ENCODE peak calls at places on chromosomes 4 and X, in nine cellular contexts. One of them, this sample, is unnamed.

GRCh38 chrX:35890699-35891098 is 28.8 kb upstream of the CFAP47 start:
- DNase-seq in activated gamma-delta T cell treated with anti-CD3 and anti-CD28 coated beads, Interleukin-2, amount 50 U/mL, for 16 hours: no peak
- DNase-seq in mesothelial cell of epicardium: no peak
- DNase-seq in RWPE1: peak; percentile 2
- DNase-seq in sigmoid colon: no peak
- DNase-seq in G401: peak; percentile 1
- DNase-seq in left kidney: peak; percentile 83
- DNase-seq in fibroblast of gingiva: no peak
- DNase-seq in stromal cell of bone marrow: peak; percentile 0
- DNase-seq in this sample: no peak

GRCh38 chr4:157075811-157076577 is at the start of gene GLRB:
- DNase-seq in fibroblast of gingiva: peak; percentile 46
- DNase-seq in mesothelial cell of epicardium: peak; percentile 32
- DNase-seq in stromal cell of bone marrow: no peak
- DNase-seq in left kidney: peak; percentile 78
- DNase-seq in sigmoid colon: peak; percentile 65
- DNase-seq in G401: peak; percentile 55
- DNase-seq in activated gamma-delta T cell treated with anti-CD3 and anti-CD28 coated beads, Interleukin-2, amount 50 U/mL, for 16 hours: no peak
- DNase-seq in RWPE1: peak; percentile 19
- DNase-seq in this sample: peak; percentile 27

GRCh38 chr4:185112104-185112503 is 31.0 kb upstream of the SLC25A4 start:
- DNase-seq in activated gamma-delta T cell treated with anti-CD3 and anti-CD28 coated beads, Interleukin-2, amount 50 U/mL, for 16 hours: no peak
- DNase-seq in G401: no peak
- DNase-seq in stromal cell of bone marrow: peak; percentile 92
- DNase-seq in mesothelial cell of epicardium: no peak
- DNase-seq in fibroblast of gingiva: peak; percentile 88
- DNase-seq in RWPE1: peak; percentile 94
- DNase-seq in left kidney: peak; percentile 46
- DNase-seq in sigmoid colon: no peak
- DNase-seq in this sample: no peak

GRCh38 chr4:156949373-156949814 is 22.2 kb downstream of the PDGFC start:
- DNase-seq in activated gamma-delta T cell treated with anti-CD3 and anti-CD28 coated beads, Interleukin-2, amount 50 U/mL, for 16 hours: no peak
- DNase-seq in left kidney: peak; percentile 68
- DNase-seq in fibroblast of gingiva: peak; percentile 50
- DNase-seq in G401: no peak
- DNase-seq in RWPE1: peak; percentile 62
- DNase-seq in stromal cell of bone marrow: no peak
- DNase-seq in mesothelial cell of epicardium: no peak
- DNase-seq in sigmoid colon: no peak
- DNase-seq in this sample: no peak

GRCh38 chrX:68867458-68868166 is 38.8 kb downstream of the EFNB1 start:
- DNase-seq in RWPE1: no peak
- DNase-seq in G401: no peak
- DNase-seq in mesothelial cell of epicardium: no peak
- DNase-seq in fibroblast of gingiva: no peak
- DNase-seq in stromal cell of bone marrow: no peak
- DNase-seq in activated gamma-delta T cell treated with anti-CD3 and anti-CD28 coated beads, Interleukin-2, amount 50 U/mL, for 16 hours: no peak
- DNase-seq in left kidney: peak; percentile 84
- DNase-seq in sigmoid colon: no peak
- DNase-seq in this sample: no peak

GRCh38 chr4:167614866-167615265 is 380.6 kb upstream of the SPOCK3 start:
- DNase-seq in left kidney: no peak
- DNase-seq in fibroblast of gingiva: no peak
- DNase-seq in RWPE1: no peak
- DNase-seq in sigmoid colon: no peak
- DNase-seq in mesothelial cell of epicardium: no peak
- DNase-seq in activated gamma-delta T cell treated with anti-CD3 and anti-CD28 coated beads, Interleukin-2, amount 50 U/mL, for 16 hours: no peak
- DNase-seq in G401: no peak
- DNase-seq in stromal cell of bone marrow: no peak
- DNase-seq in this sample: no peak

GRCh38 chrX:109774706-109775105 is 41.6 kb upstream of the ACSL4 start:
- DNase-seq in RWPE1: peak; percentile 69
- DNase-seq in stromal cell of bone marrow: peak; percentile 80
- DNase-seq in left kidney: no peak
- DNase-seq in G401: no peak
- DNase-seq in sigmoid colon: no peak
- DNase-seq in fibroblast of gingiva: peak; percentile 70
- DNase-seq in mesothelial cell of epicardium: no peak
- DNase-seq in activated gamma-delta T cell treated with anti-CD3 and anti-CD28 coated beads, Interleukin-2, amount 50 U/mL, for 16 hours: no peak
- DNase-seq in this sample: no peak

GRCh38 chrX:71917621-71918341 is 7.1 kb downstream of the NHSL2 start:
- DNase-seq in G401: no peak
- DNase-seq in stromal cell of bone marrow: no peak
- DNase-seq in fibroblast of gingiva: no peak
- DNase-seq in left kidney: peak; percentile 87
- DNase-seq in sigmoid colon: no peak
- DNase-seq in RWPE1: no peak
- DNase-seq in mesothelial cell of epicardium: no peak
- DNase-seq in activated gamma-delta T cell treated with anti-CD3 and anti-CD28 coated beads, Interleukin-2, amount 50 U/mL, for 16 hours: no peak
- DNase-seq in this sample: no peak

GRCh38 chr4:22969314-22969896 is 276.7 kb downstream of the GBA3 start:
- DNase-seq in fibroblast of gingiva: no peak
- DNase-seq in stromal cell of bone marrow: peak; percentile 47
- DNase-seq in activated gamma-delta T cell treated with anti-CD3 and anti-CD28 coated beads, Interleukin-2, amount 50 U/mL, for 16 hours: no peak
- DNase-seq in sigmoid colon: no peak
- DNase-seq in mesothelial cell of epicardium: no peak
- DNase-seq in left kidney: no peak
- DNase-seq in G401: no peak
- DNase-seq in RWPE1: peak; percentile 38
- DNase-seq in this sample: no peak

GRCh38 chrX:85993539-85994197 is 53.7 kb downstream of the CHM start:
- DNase-seq in mesothelial cell of epicardium: no peak
- DNase-seq in sigmoid colon: no peak
- DNase-seq in G401: no peak
- DNase-seq in activated gamma-delta T cell treated with anti-CD3 and anti-CD28 coated beads, Interleukin-2, amount 50 U/mL, for 16 hours: no peak
- DNase-seq in left kidney: no peak
- DNase-seq in fibroblast of gingiva: no peak
- DNase-seq in RWPE1: no peak
- DNase-seq in stromal cell of bone marrow: no peak
- DNase-seq in this sample: no peak

GRCh38 chrX:134679226-134679625 is 21.0 kb upstream of the PLAC1 start:
- DNase-seq in sigmoid colon: no peak
- DNase-seq in G401: no peak
- DNase-seq in RWPE1: no peak
- DNase-seq in mesothelial cell of epicardium: no peak
- DNase-seq in activated gamma-delta T cell treated with anti-CD3 and anti-CD28 coated beads, Interleukin-2, amount 50 U/mL, for 16 hours: no peak
- DNase-seq in stromal cell of bone marrow: no peak
- DNase-seq in fibroblast of gingiva: peak; percentile 51
- DNase-seq in left kidney: no peak
- DNase-seq in this sample: no peak

GRCh38 chr4:6873792-6874461 is 35.7 kb upstream of the TBC1D14 start:
- DNase-seq in fibroblast of gingiva: peak; percentile 37
- DNase-seq in left kidney: peak; percentile 73
- DNase-seq in RWPE1: peak; percentile 12
- DNase-seq in activated gamma-delta T cell treated with anti-CD3 and anti-CD28 coated beads, Interleukin-2, amount 50 U/mL, for 16 hours: peak; percentile 73
- DNase-seq in sigmoid colon: peak; percentile 77
- DNase-seq in mesothelial cell of epicardium: no peak
- DNase-seq in G401: peak; percentile 76
- DNase-seq in stromal cell of bone marrow: no peak
- DNase-seq in this sample: peak; percentile 56

GRCh38 chr4:47390438-47391125 is 72.9 kb downstream of the COMMD8 start:
- DNase-seq in RWPE1: no peak
- DNase-seq in fibroblast of gingiva: no peak
- DNase-seq in mesothelial cell of epicardium: no peak
- DNase-seq in stromal cell of bone marrow: no peak
- DNase-seq in sigmoid colon: no peak
- DNase-seq in left kidney: no peak
- DNase-seq in G401: no peak
- DNase-seq in activated gamma-delta T cell treated with anti-CD3 and anti-CD28 coated beads, Interleukin-2, amount 50 U/mL, for 16 hours: no peak
- DNase-seq in this sample: no peak

GRCh38 chr4:156931267-156931666 is 40.3 kb downstream of the PDGFC start:
- DNase-seq in sigmoid colon: no peak
- DNase-seq in left kidney: peak; percentile 71
- DNase-seq in G401: no peak
- DNase-seq in RWPE1: peak; percentile 53
- DNase-seq in mesothelial cell of epicardium: no peak
- DNase-seq in stromal cell of bone marrow: peak; percentile 55
- DNase-seq in fibroblast of gingiva: peak; percentile 85
- DNase-seq in activated gamma-delta T cell treated with anti-CD3 and anti-CD28 coated beads, Interleukin-2, amount 50 U/mL, for 16 hours: no peak
- DNase-seq in this sample: no peak

GRCh38 chr4:175351473-175351872 is 433.3 kb downstream of the ADAM29 start:
- DNase-seq in G401: no peak
- DNase-seq in mesothelial cell of epicardium: no peak
- DNase-seq in RWPE1: no peak
- DNase-seq in stromal cell of bone marrow: no peak
- DNase-seq in left kidney: no peak
- DNase-seq in fibroblast of gingiva: no peak
- DNase-seq in sigmoid colon: no peak
- DNase-seq in activated gamma-delta T cell treated with anti-CD3 and anti-CD28 coated beads, Interleukin-2, amount 50 U/mL, for 16 hours: no peak
- DNase-seq in this sample: no peak

GRCh38 chr4:73257995-73258667 is 467 bp downstream of the ANKRD17 start:
- DNase-seq in sigmoid colon: no peak
- DNase-seq in activated gamma-delta T cell treated with anti-CD3 and anti-CD28 coated beads, Interleukin-2, amount 50 U/mL, for 16 hours: peak; percentile 49
- DNase-seq in RWPE1: no peak
- DNase-seq in stromal cell of bone marrow: no peak
- DNase-seq in mesothelial cell of epicardium: no peak
- DNase-seq in G401: peak; percentile 33
- DNase-seq in left kidney: peak; percentile 87
- DNase-seq in fibroblast of gingiva: peak; percentile 21
- DNase-seq in this sample: peak; percentile 20

GRCh38 chr4:113584407-113585150 is 177.0 kb downstream of the CAMK2D start:
- DNase-seq in left kidney: peak; percentile 33
- DNase-seq in sigmoid colon: no peak
- DNase-seq in RWPE1: no peak
- DNase-seq in activated gamma-delta T cell treated with anti-CD3 and anti-CD28 coated beads, Interleukin-2, amount 50 U/mL, for 16 hours: no peak
- DNase-seq in mesothelial cell of epicardium: no peak
- DNase-seq in fibroblast of gingiva: peak; percentile 51
- DNase-seq in G401: peak; percentile 80
- DNase-seq in stromal cell of bone marrow: peak; percentile 68
- DNase-seq in this sample: no peak

GRCh38 chr4:184960505-184960971 is 57.8 kb upstream of the HELT start:
- DNase-seq in activated gamma-delta T cell treated with anti-CD3 and anti-CD28 coated beads, Interleukin-2, amount 50 U/mL, for 16 hours: no peak
- DNase-seq in fibroblast of gingiva: no peak
- DNase-seq in sigmoid colon: no peak
- DNase-seq in mesothelial cell of epicardium: no peak
- DNase-seq in stromal cell of bone marrow: no peak
- DNase-seq in RWPE1: no peak
- DNase-seq in G401: peak; percentile 3
- DNase-seq in left kidney: no peak
- DNase-seq in this sample: no peak

GRCh38 chr4:81844717-81845116 is 373.0 kb upstream of the RASGEF1B start:
- DNase-seq in left kidney: peak; percentile 91
- DNase-seq in sigmoid colon: peak; percentile 79
- DNase-seq in mesothelial cell of epicardium: peak; percentile 50
- DNase-seq in fibroblast of gingiva: peak; percentile 52
- DNase-seq in RWPE1: peak; percentile 63
- DNase-seq in G401: peak; percentile 79
- DNase-seq in activated gamma-delta T cell treated with anti-CD3 and anti-CD28 coated beads, Interleukin-2, amount 50 U/mL, for 16 hours: peak; percentile 60
- DNase-seq in stromal cell of bone marrow: peak; percentile 51
- DNase-seq in this sample: peak; percentile 30

GRCh38 chr4:8125526-8126056 is 33.0 kb downstream of the ABLIM2 start:
- DNase-seq in mesothelial cell of epicardium: no peak
- DNase-seq in activated gamma-delta T cell treated with anti-CD3 and anti-CD28 coated beads, Interleukin-2, amount 50 U/mL, for 16 hours: no peak
- DNase-seq in sigmoid colon: no peak
- DNase-seq in G401: no peak
- DNase-seq in fibroblast of gingiva: no peak
- DNase-seq in RWPE1: no peak
- DNase-seq in left kidney: no peak
- DNase-seq in stromal cell of bone marrow: no peak
- DNase-seq in this sample: no peak

GRCh38 chrX:46386511-46386910 is 158.7 kb downstream of the ZNF674 start:
- DNase-seq in activated gamma-delta T cell treated with anti-CD3 and anti-CD28 coated beads, Interleukin-2, amount 50 U/mL, for 16 hours: no peak
- DNase-seq in G401: no peak
- DNase-seq in left kidney: no peak
- DNase-seq in sigmoid colon: no peak
- DNase-seq in mesothelial cell of epicardium: no peak
- DNase-seq in RWPE1: no peak
- DNase-seq in stromal cell of bone marrow: no peak
- DNase-seq in fibroblast of gingiva: no peak
- DNase-seq in this sample: no peak

This sample was measured in progenitor cell of endocrine pancreas.